ENCODE peak calls at places on chromosomes 12 and 14, in four cellular contexts. B is IMR-90, D is tibial artery, G is ascending aorta. O is an unnamed sample. For H3K27me3 and H3K36me3, the result is how much of the 10 kb centered on the place peaks cover.

GRCh38 chr12:52992699-52993557 is 13.3 kb upstream of the EIF4B start:
- DNase-seq in B (peak), D (no peak), G (no peak), O (no peak)

GRCh38 chr12:12717586-12718381 is 616 bp downstream of the CDKN1B start:
- DNase-seq in B (no peak), D (peak), G (no peak), O (no peak)

GRCh38 chr14:46322730-46323425 is 328.7 kb downstream of the RPL10L start:
- DNase-seq in B (no peak), D (no peak), G (no peak), O (no peak)

GRCh38 chr12:106138279-106138645 is 492 bp downstream of the NUAK1 start:
- DNase-seq in B (no peak), D (no peak), G (no peak), O (no peak)

GRCh38 chr12:24738436-24738835 is 210.5 kb downstream of the BCAT1 start:
- DNase-seq in B (peak), D (no peak), G (no peak), O (no peak)

GRCh38 chr12:69897744-69898143 is 72.7 kb downstream of the MYRFL start:
- DNase-seq in B (peak), D (no peak), G (no peak), O (peak)

GRCh38 chr14:101333335-101334280 is 227.7 kb upstream of the DIO3 start:
- DNase-seq in B (no peak), D (no peak), G (no peak), O (no peak)

GRCh38 chr12:55705802-55706402 is 1.8 kb downstream of the ITGA7 start:
- DNase-seq in B (no peak), D (no peak), G (no peak), O (no peak)

GRCh38 chr12:6535960-6536847 is 1.9 kb downstream of the GAPDH start:
- DNase-seq in B (no peak), D (no peak), G (no peak), O (no peak)

GRCh38 chr12:124568431-124569374 is 1.3 kb upstream of the NCOR2 start:
- DNase-seq in B (peak), D (peak), G (peak), O (peak)

GRCh38 chr12:91991397-91992187 is 154.1 kb downstream of the BTG1 start:
- DNase-seq in B (no peak), D (no peak), G (no peak), O (no peak)

GRCh38 chr12:124396544-124397398 is 101.9 kb downstream of the RFLNA start:
- DNase-seq in B (no peak), D (peak), G (no peak), O (no peak)

GRCh38 chr12:91109148-91109564 is 2.1 kb downstream of the LUM start:
- DNase-seq in B (peak), D (peak), G (no peak), O (peak)

GRCh38 chr14:50452979-50453705 is 56.5 kb upstream of the CDKL1 start:
- DNase-seq in B (peak), D (no peak), G (no peak), O (peak)

GRCh38 chr12:125021096-125021495 is 27.7 kb downstream of the BRI3BP start:
- DNase-seq in B (no peak), D (no peak), G (no peak), O (no peak)

GRCh38 chr12:29537292-29537691 is 39.8 kb upstream of the OVCH1 start:
- DNase-seq in B (peak), D (no peak), G (no peak), O (no peak)

GRCh38 chr12:60070541-60070940 is 474.7 kb downstream of the SLC16A7 start:
- DNase-seq in B (peak), D (no peak), G (no peak), O (no peak)

GRCh38 chr12:60071759-60072191 is 475.9 kb downstream of the SLC16A7 start:
- DNase-seq in B (no peak), D (no peak), G (no peak), O (no peak)

DNA sequence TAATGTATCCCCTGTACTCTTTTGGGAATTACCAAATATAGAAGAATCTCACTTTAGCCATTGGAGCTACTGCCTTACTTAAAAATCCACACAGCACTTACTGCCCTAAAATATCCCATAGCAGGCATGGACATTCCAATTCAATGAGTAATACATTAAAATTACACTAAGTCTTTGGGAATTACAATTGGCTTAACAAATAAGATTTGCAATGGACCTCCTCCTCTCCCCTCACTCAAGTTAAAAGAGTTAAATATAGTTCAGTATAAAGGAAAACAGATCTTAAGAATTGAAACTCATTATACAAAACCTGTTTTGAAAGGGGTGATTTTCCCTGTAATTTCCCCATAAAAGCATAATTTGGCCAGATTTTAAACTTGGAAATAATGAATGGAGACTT is 477.1 kb downstream of the SLC16A7 start:
- DNase-seq in B (peak), D (no peak), G (no peak), O (peak)
- H3K27me3 ChIP-seq in B (under half), D (under half), G (under half), O (under half)

GRCh38 chr14:53278602-53279506 is 125.7 kb upstream of the DDHD1 start:
- DNase-seq in B (peak), D (no peak), G (no peak), O (no peak)
- H3K36me3 ChIP-seq in B (under half), D (under half), G (under half), O (under half)

GRCh38 chr12:2797721-2798418 is 3.1 kb downstream of the FKBP4 start:
- DNase-seq in B (no peak), D (no peak), G (no peak), O (no peak)
- TF ChIP-seq CTCF in B (peak), D (no peak), G (no peak), O (peak)

GRCh38 chr12:89831696-89832095 is 123.1 kb upstream of the ATP2B1 start:
- DNase-seq in B (no peak), D (no peak), G (no peak), O (no peak)

GRCh38 chr12:89829434-89829975 is 120.9 kb upstream of the ATP2B1 start:
- DNase-seq in B (no peak), D (no peak), G (no peak), O (no peak)

GRCh38 chr12:89836026-89836425 is 127.4 kb upstream of the ATP2B1 start:
- DNase-seq in B (peak), D (no peak), G (no peak), O (no peak)

GRCh38 chr12:89832336-89832735 is 123.7 kb upstream of the ATP2B1 start:
- DNase-seq in B (no peak), D (no peak), G (no peak), O (no peak)

GRCh38 chr12:89833337-89834252 is 125.0 kb upstream of the ATP2B1 start:
- DNase-seq in B (peak), D (no peak), G (no peak), O (peak)
- H3K27me3 ChIP-seq in B (under half), D (under half), G (under half), O (under half)

GRCh38 chr14:74890262-74890661 is 8.5 kb downstream of the DLST start:
- DNase-seq in B (no peak), D (no peak), G (no peak), O (no peak)
- H3K36me3 ChIP-seq in B (under half), D (half or more), G (half or more), O (under half)

GRCh38 chr12:79275631-79276030 is 411.1 kb downstream of the SYT1 start:
- DNase-seq in B (peak), D (no peak), G (no peak), O (no peak)

DNA sequence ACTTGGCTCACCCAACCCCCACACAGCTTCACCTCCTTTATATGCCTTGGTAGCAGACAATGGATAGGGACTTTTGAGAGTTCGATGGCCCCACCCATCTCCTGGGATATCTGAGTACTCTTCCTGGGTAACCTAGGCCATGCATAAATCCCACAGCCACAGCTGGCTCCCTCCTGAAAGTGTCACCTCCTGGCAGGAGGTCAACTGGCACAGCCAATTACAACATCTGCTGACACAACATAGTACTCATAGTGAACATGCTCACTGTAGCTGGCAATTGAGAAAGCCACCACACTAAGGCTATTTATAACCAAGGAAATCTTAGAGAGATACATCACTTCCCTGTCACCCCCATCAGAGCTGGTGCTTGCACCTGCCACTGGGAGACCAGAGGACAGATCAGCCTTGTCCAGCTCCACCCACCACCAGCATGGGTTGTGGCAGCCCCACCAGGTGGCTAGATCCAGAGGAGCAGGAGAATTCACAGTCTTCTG is 410.0 kb downstream of the SYT1 start:
- DNase-seq in B (no peak), D (no peak), G (no peak), O (no peak)
- TF ChIP-seq CTCF in B (no peak), D (no peak), G (no peak), O (no peak)

DNA sequence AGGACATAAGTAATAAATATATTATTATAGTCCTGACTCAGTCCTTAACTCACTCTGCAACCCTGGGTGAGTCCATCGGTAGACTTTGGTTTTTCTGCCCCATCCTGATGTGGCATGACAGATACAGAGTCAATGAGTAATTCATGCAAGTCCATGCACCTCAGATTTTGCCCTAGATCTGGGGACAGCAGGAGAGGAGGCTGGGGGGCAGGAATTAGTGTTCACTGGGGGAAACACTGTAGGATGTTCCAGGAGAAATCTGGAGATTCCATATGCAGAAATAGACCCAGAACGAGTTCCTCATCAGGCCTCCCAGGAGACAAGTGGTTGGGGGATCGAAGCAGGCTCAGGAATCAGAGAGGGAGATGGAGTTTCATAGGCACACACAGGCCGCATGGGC is 150.8 kb downstream of the DICER1 start:
- DNase-seq in B (no peak), D (no peak), G (no peak), O (no peak)
- H3K27me3 ChIP-seq in B (under half), D (under half), G (under half), O (under half)

DNA sequence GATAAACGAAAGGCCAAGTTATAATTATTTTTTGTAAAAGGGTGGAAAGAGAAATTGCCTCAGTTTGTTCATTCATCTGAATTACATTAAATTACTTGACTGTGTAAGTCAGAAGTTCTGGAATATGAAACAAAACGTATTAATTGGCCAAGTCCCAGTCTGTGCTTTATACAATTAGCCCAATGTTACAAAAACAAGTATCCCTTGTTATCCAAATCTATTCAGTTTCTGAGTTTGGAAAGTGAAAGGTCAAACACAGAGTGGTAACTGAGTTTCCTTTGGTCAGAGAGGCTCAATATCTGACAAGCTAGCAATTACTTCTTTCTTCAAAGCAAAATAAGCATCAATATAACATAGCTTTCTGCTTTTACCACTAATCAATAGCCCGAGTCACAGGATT is 62.6 kb downstream of the SPPL3 start:
- DNase-seq in B (no peak), D (no peak), G (no peak), O (no peak)
- H3K36me3 ChIP-seq in B (under half), D (under half), G (under half), O (under half)

O was measured in BJ.